ENCODE peak calls at places on chromosome 11, in seven cellular contexts. E is GM13976, C is mesenchymal stem cell, Z is hypothalamus, V is fibroblast of gingiva, B is heart right ventricle, U is H1. S is an unnamed sample.

GRCh38 chr11:42870480-42870879 is 441.3 kb upstream of the API5 start:
- DNase-seq in E (no peak), C (no peak), Z (no peak), V (no peak), B (no peak), U (no peak), S (no peak)

GRCh38 chr11:2378527-2379210 is 1.6 kb downstream of the CD81 start:
- DNase-seq in E (no peak), C (peak), Z (no peak), V (peak), B (peak), U (no peak), S (peak)

GRCh38 chr11:61080526-61080925 is 21.8 kb upstream of the CD5 start:
- DNase-seq in E (no peak), C (no peak), Z (no peak), V (no peak), B (no peak), U (no peak), S (no peak)

GRCh38 chr11:73376803-73377629 is 817 bp downstream of the RELT start:
- DNase-seq in E (peak), C (peak), Z (peak), V (peak), B (no peak), U (no peak), S (peak)

GRCh38 chr11:65423516-65424199 is 1.1 kb downstream of the NEAT1 start:
- DNase-seq in E (no peak), C (no peak), Z (no peak), V (peak), B (peak), U (no peak), S (no peak)

GRCh38 chr11:7671807-7672206 is 1.5 kb downstream of the CYB5R2 start:
- DNase-seq in E (peak), C (no peak), Z (no peak), V (no peak), B (no peak), U (no peak), S (no peak)

GRCh38 chr11:63905179-63905578 is 11.8 kb downstream of the RCOR2 start:
- DNase-seq in E (no peak), C (no peak), Z (no peak), V (no peak), B (no peak), U (no peak), S (no peak)

GRCh38 chr11:36186340-36186739 is 102.9 kb downstream of the COMMD9 start:
- DNase-seq in E (no peak), C (no peak), Z (no peak), V (peak), B (no peak), U (no peak), S (peak)

GRCh38 chr11:2296913-2297622 is 4.7 kb downstream of the C11orf21 start:
- DNase-seq in E (no peak), C (no peak), Z (no peak), V (no peak), B (no peak), U (peak), S (no peak)

GRCh38 chr11:126265801-126266200 is 2.9 kb downstream of the SRPRA start:
- DNase-seq in E (no peak), C (no peak), Z (no peak), V (peak), B (no peak), U (no peak), S (peak)

GRCh38 chr11:121754603-121755002 is 301.8 kb upstream of the SORL1-AS1 start:
- DNase-seq in E (no peak), C (no peak), Z (no peak), V (peak), B (no peak), U (no peak), S (no peak)

GRCh38 chr11:28632338-28632737 is 524.1 kb downstream of the METTL15 start:
- DNase-seq in E (no peak), C (no peak), Z (no peak), V (no peak), B (no peak), U (no peak), S (peak)

GRCh38 chr11:74123008-74123448 is 47.8 kb downstream of the C2CD3 start:
- DNase-seq in E (no peak), C (no peak), Z (no peak), V (no peak), B (no peak), U (no peak), S (no peak)

GRCh38 chr11:131637469-131638175 is 267.2 kb downstream of the NTM start:
- DNase-seq in E (no peak), C (no peak), Z (no peak), V (no peak), B (no peak), U (no peak), S (peak)

GRCh38 chr11:126284829-126285228 is 1.9 kb downstream of the TIRAP start:
- DNase-seq in E (peak), C (peak), Z (no peak), V (peak), B (no peak), U (no peak), S (peak)

GRCh38 chr11:69634590-69634989 is 6.4 kb upstream of the CCND1 start:
- DNase-seq in E (no peak), C (no peak), Z (no peak), V (no peak), B (no peak), U (no peak), S (no peak)

GRCh38 chr11:6656936-6657335 is 1.3 kb upstream of the DCHS1 start:
- DNase-seq in E (no peak), C (no peak), Z (no peak), V (no peak), B (no peak), U (peak), S (no peak)

GRCh38 chr11:61058583-61059259 is 43.6 kb upstream of the CD5 start:
- DNase-seq in E (no peak), C (no peak), Z (no peak), V (no peak), B (no peak), U (no peak), S (no peak)

GRCh38 chr11:2301631-2302272 is at the start of the genes C11orf21 and TSPAN32:
- DNase-seq in E (no peak), C (peak), Z (no peak), V (peak), B (peak), U (no peak), S (peak)

GRCh38 chr11:117691501-117691900 is 105.5 kb downstream of the DSCAML1 start:
- DNase-seq in E (no peak), C (no peak), Z (no peak), V (no peak), B (no peak), U (no peak), S (no peak)